ENCODE peak calls at places on chromosomes 7 and 10, in five cellular contexts. U is A549, Y is HepG2, S is K562, W is H1. B is an unnamed sample.

GRCh38 chr10:13100349-13101294 is 659 bp downstream of the OPTN start:
- DNase-seq in U (peak; percentile 45), Y (peak; percentile 15), S (peak; percentile 24), W (no peak), B (peak; percentile 31)

GRCh38 chr7:131112431-131112830 is 215.2 kb upstream of the MKLN1 start:
- DNase-seq in U (no peak), Y (no peak), S (no peak), W (no peak), B (no peak)

GRCh38 chr7:142773937-142774744 is 3.4 kb downstream of the PRSS2 start:
- DNase-seq in U (no peak), Y (no peak), S (no peak), W (no peak), B (no peak)

GRCh38 chr7:79009647-79010046 is 443.8 kb downstream of the MAGI2 start:
- DNase-seq in U (no peak), Y (no peak), S (no peak), W (no peak), B (peak; percentile 5)

GRCh38 chr7:42278360-42278759 is 41.4 kb upstream of the GLI3 start:
- DNase-seq in U (no peak), Y (no peak), S (no peak), W (no peak), B (no peak)

GRCh38 chr10:11874568-11875182 is 51.5 kb downstream of the PROSER2 start:
- DNase-seq in U (no peak), Y (peak; percentile 80), S (peak; percentile 89), W (no peak), B (peak; percentile 12)

GRCh38 chr7:75793676-75794075 is 19.9 kb downstream of the CCL24 start:
- DNase-seq in U (no peak), Y (no peak), S (no peak), W (no peak), B (no peak)

GRCh38 chr7:149307775-149308501 is 45.9 kb downstream of the ZNF783 start:
- DNase-seq in U (no peak), Y (no peak), S (no peak), W (no peak), B (no peak)

GRCh38 chr10:62491597-62491996 is 117.4 kb downstream of the ZNF365 start:
- DNase-seq in U (no peak), Y (peak; percentile 74), S (no peak), W (no peak), B (no peak)

GRCh38 chr7:244981-245380 is 45.0 kb upstream of the FOXL3 start:
- DNase-seq in U (no peak), Y (no peak), S (no peak), W (no peak), B (no peak)

GRCh38 chr7:48759431-48760080 is 164.8 kb upstream of the CDC14C start:
- DNase-seq in U (no peak), Y (no peak), S (no peak), W (no peak), B (no peak)

GRCh38 chr7:66871076-66871475 is 49.9 kb upstream of the TMEM248 start:
- DNase-seq in U (no peak), Y (no peak), S (no peak), W (no peak), B (no peak)

GRCh38 chr7:110539216-110539615 is 551.7 kb upstream of the LRRN3 start:
- DNase-seq in U (no peak), Y (no peak), S (no peak), W (no peak), B (peak; percentile 81)

GRCh38 chr7:49422564-49422963 is 350.9 kb upstream of the VWC2 start:
- DNase-seq in U (no peak), Y (no peak), S (no peak), W (no peak), B (no peak)

GRCh38 chr7:57367171-57367570 is 82.8 kb upstream of the ZNF716 start:
- DNase-seq in U (no peak), Y (no peak), S (no peak), W (no peak), B (no peak)
- H3K9me3 ChIP-seq in U (peaks cover 6% of the 10 kb centered on the region), Y (peaks cover 91% of the 10 kb centered on the region), S (no peaks in the 10 kb centered on the region), W (peaks cover 70% of the 10 kb centered on the region), B (peaks cover 29% of the 10 kb centered on the region)

GRCh38 chr7:136887317-136887716 is 18.9 kb downstream of the CHRM2 start:
- DNase-seq in U (no peak), Y (no peak), S (no peak), W (no peak), B (no peak)
- TF ChIP-seq RFX5 in U (no peak), Y (no peak), S (no peak), W (no peak), B (no peak)

DNA sequence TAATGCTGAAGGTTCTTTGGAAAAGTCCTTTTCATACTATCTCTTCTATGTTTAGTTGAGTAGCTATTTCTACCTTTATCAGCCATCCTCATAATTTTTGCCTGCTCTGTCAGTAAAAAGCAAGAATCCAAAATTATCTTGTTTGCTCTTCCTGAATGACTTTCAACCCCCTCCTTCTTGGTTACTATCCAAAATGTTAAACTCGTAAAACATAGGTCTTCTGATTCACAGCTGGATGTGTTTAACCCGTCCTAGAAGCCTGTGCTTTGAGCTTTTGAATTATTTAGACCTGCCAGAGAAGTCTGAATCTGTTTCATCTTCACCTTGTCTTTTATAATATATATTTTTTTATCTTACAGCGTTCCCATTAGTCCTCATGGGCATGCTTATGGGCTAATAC is 136.4 kb upstream of the MDFIC start:
- DNase-seq in U (no peak), Y (no peak), S (no peak), W (no peak), B (no peak)
- TF ChIP-seq MAFK in U (no peak), Y (no peak), S (no peak), W (no peak), B (no peak)

DNA sequence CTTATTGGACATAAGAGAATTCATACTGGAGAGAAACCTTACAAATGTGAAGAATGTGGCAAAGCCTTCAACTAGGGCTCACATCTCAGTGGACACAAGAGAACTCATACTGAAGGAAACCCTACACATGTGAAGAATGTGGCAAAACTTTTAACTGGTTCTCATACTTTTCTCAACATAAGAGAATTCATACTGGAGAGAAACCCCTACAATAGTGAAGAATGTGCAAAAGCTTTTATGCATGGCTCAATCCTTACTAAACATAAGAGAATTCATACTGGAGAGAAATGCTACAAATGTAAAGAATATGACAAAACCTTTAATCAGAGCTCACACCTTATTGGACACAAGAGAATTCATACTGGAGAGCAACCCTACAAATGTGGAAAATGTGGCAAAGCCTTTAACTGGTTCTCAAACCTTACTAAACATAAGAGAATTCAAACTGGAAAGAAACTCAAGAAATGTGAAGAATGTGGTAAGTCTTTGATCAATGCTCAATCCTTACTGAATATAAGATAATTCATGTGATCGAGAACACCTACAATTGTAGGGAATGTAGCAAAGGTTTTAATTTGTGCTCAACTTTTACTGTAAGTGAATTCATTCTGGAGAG is 121.8 kb upstream of the ZNF722 start:
- DNase-seq in U (no peak), Y (no peak), S (no peak), W (no peak), B (no peak)
- H3K9me3 ChIP-seq in U (peaks cover 41% of the 10 kb centered on the region), Y (peaks cover 89% of the 10 kb centered on the region), S (no peaks in the 10 kb centered on the region), W (peaks cover 59% of the 10 kb centered on the region), B (peaks cover 18% of the 10 kb centered on the region)

GRCh38 chr10:129845081-129845823 is 118.8 kb downstream of the EBF3 start:
- DNase-seq in U (no peak), Y (no peak), S (no peak), W (no peak), B (no peak)
- TF ChIP-seq RFX5 in U (no peak), Y (no peak), S (no peak), W (no peak), B (no peak)

GRCh38 chr10:33095867-33096479 is 137.9 kb upstream of the ITGB1 start:
- DNase-seq in U (no peak), Y (no peak), S (no peak), W (no peak), B (no peak)
- TF ChIP-seq MAFK in U (no peak), Y (no peak), S (no peak), W (no peak), B (no peak)

B was measured in IMR-90.